ENCODE peak calls at places on chromosomes 1 and 21, in ten cellular contexts. O is GM23248, N is IMR-90, Y is astrocyte, J is neural progenitor cell, T is fibroblast of lung, K is colonic mucosa, Q is adipocyte, E is mesenchymal stem cell, X is mesendoderm. I is an unnamed sample.

GRCh38 chr1:77412069-77412793 is 130.4 kb downstream of the AK5 start:
- DNase-seq in O (peak; percentile 48), N (peak; percentile 66), Y (peak; percentile 48), J (no peak), T (peak; percentile 62), K (no peak), Q (no peak), E (peak; percentile 18), X (peak; percentile 16), I (peak; percentile 92)

GRCh38 chr1:219339466-219339865 is 165.8 kb downstream of the LYPLAL1 start:
- DNase-seq in O (peak; percentile 64), N (peak; percentile 65), Y (peak; percentile 47), J (no peak), T (peak; percentile 64), K (no peak), Q (peak; percentile 67), E (no peak), X (no peak), I (no peak)

GRCh38 chr1:34822202-34822601 is 29.4 kb downstream of the GJA4 start:
- DNase-seq in O (no peak), N (no peak), Y (no peak), J (no peak), T (no peak), K (no peak), Q (no peak), E (no peak), X (no peak), I (no peak)

GRCh38 chr1:215118081-215118480 is 35.5 kb downstream of the KCNK2 start:
- DNase-seq in O (peak; percentile 38), N (no peak), Y (peak; percentile 74), J (no peak), T (no peak), K (no peak), Q (no peak), E (no peak), X (no peak), I (no peak)

GRCh38 chr1:11707621-11708276 is 16.2 kb downstream of the DRAXIN start:
- DNase-seq in O (no peak), N (no peak), Y (no peak), J (no peak), T (no peak), K (no peak), Q (no peak), E (no peak), X (peak; percentile 47), I (no peak)

GRCh38 chr1:23422313-23422877 is 2.2 kb downstream of the TCEA3 start:
- DNase-seq in O (peak; percentile 88), N (peak; percentile 82), Y (peak; percentile 67), J (no peak), T (peak; percentile 82), K (peak; percentile 96), Q (peak; percentile 77), E (peak; percentile 90), X (no peak), I (peak; percentile 68)

GRCh38 chr1:71944006-71944405 is 338.3 kb downstream of the NEGR1 start:
- DNase-seq in O (no peak), N (no peak), Y (no peak), J (no peak), T (no peak), K (peak; percentile 39), Q (no peak), E (no peak), X (no peak), I (no peak)

GRCh38 chr1:152227310-152227928 is 3.4 kb upstream of the HRNR start:
- DNase-seq in O (peak; percentile 63), N (peak; percentile 2), Y (no peak), J (no peak), T (peak; percentile 6), K (no peak), Q (peak; percentile 38), E (no peak), X (no peak), I (peak; percentile 23)

GRCh38 chr1:183956559-183957188 is 80.9 kb downstream of the COLGALT2 start:
- DNase-seq in O (peak; percentile 85), N (peak; percentile 87), Y (peak; percentile 85), J (no peak), T (peak; percentile 72), K (no peak), Q (peak; percentile 67), E (peak; percentile 91), X (peak; percentile 62), I (peak; percentile 64)

GRCh38 chr1:21589618-21590017 is 79.5 kb downstream of the RAP1GAP start:
- DNase-seq in O (no peak), N (no peak), Y (no peak), J (no peak), T (no peak), K (no peak), Q (no peak), E (no peak), X (no peak), I (no peak)

GRCh38 chr1:11071463-11072215 is 11.8 kb upstream of the SRM start:
- DNase-seq in O (no peak), N (no peak), Y (no peak), J (no peak), T (no peak), K (peak; percentile 40), Q (no peak), E (no peak), X (no peak), I (no peak)

GRCh38 chr1:60848583-60849188 is 233.7 kb upstream of the NFIA start:
- DNase-seq in O (peak; percentile 57), N (peak; percentile 38), Y (peak; percentile 18), J (peak; percentile 58), T (peak; percentile 74), K (no peak), Q (peak; percentile 77), E (peak; percentile 40), X (peak; percentile 85), I (peak; percentile 55)

GRCh38 chr1:58584082-58584895 is 7.2 kb upstream of the TACSTD2 start:
- DNase-seq in O (peak; percentile 96), N (peak; percentile 96), Y (peak; percentile 97), J (no peak), T (peak; percentile 96), K (peak; percentile 29), Q (peak; percentile 93), E (peak; percentile 93), X (peak; percentile 90), I (peak; percentile 94)

GRCh38 chr1:168520052-168520751 is 23.6 kb downstream of the XCL2 start:
- DNase-seq in O (no peak), N (no peak), Y (no peak), J (peak; percentile 7), T (no peak), K (no peak), Q (no peak), E (no peak), X (peak; percentile 57), I (no peak)

GRCh38 chr1:226960944-226961765 is 21.1 kb downstream of the COQ8A start:
- DNase-seq in O (no peak), N (no peak), Y (no peak), J (no peak), T (no peak), K (no peak), Q (no peak), E (no peak), X (no peak), I (no peak)

GRCh38 chr21:17931080-17931479 is 111.9 kb upstream of the C21orf91 start:
- DNase-seq in O (no peak), N (no peak), Y (no peak), J (no peak), T (no peak), K (no peak), Q (no peak), E (no peak), X (peak; percentile 41), I (peak; percentile 7)

GRCh38 chr1:117128323-117129079 is 7.0 kb upstream of the TRIM45 start:
- DNase-seq in O (peak; percentile 65), N (peak; percentile 69), Y (peak; percentile 26), J (peak; percentile 17), T (peak; percentile 76), K (no peak), Q (peak; percentile 87), E (peak; percentile 54), X (peak; percentile 48), I (peak; percentile 72)

GRCh38 chr21:32570456-32570855 is 14.9 kb downstream of the TCP10L start:
- DNase-seq in O (no peak), N (no peak), Y (no peak), J (no peak), T (no peak), K (no peak), Q (no peak), E (no peak), X (no peak), I (no peak)
- H3K9ac ChIP-seq in O (no peak overlapping the region), N (no peak overlapping the region), Y (no peak overlapping the region), J (no peak overlapping the region), T (no peak overlapping the region), K (no peak overlapping the region), Q (no peak overlapping the region), E (no peak overlapping the region), X (no peak overlapping the region), I (no peak overlapping the region)

GRCh38 chr1:109493805-109494539 is at the start of gene CYB561D1:
- DNase-seq in O (peak; percentile 93), N (peak; percentile 78), Y (peak; percentile 53), J (peak; percentile 93), T (peak; percentile 78), K (peak; percentile 88), Q (peak; percentile 94), E (peak; percentile 86), X (peak; percentile 90), I (peak; percentile 88)
- H3K4me1 ChIP-seq in O (peaks cover 5% of the 10 kb centered on the region), N (peaks cover 8% of the 10 kb centered on the region), Y (peaks cover 4% of the 10 kb centered on the region), J (peaks cover 20% of the 10 kb centered on the region), T (peaks cover 3% of the 10 kb centered on the region), K (peaks cover 8% of the 10 kb centered on the region), Q (peaks cover 20% of the 10 kb centered on the region), E (peaks cover 16% of the 10 kb centered on the region), X (no peaks in the 10 kb centered on the region), I (peaks cover 12% of the 10 kb centered on the region)

GRCh38 chr1:205312866-205313680 is 8.5 kb downstream of the NUAK2 start:
- DNase-seq in O (no peak), N (no peak), Y (no peak), J (no peak), T (no peak), K (no peak), Q (peak; percentile 31), E (no peak), X (peak; percentile 56), I (no peak)
- H3K9ac ChIP-seq in O (no peak overlapping the region), N (peak overlapping the region; percentile 37), Y (peak overlapping the region; percentile 79), J (peak overlapping the region; percentile 82), T (peak overlapping the region; percentile 20), K (peak overlapping the region; percentile 70), Q (peak overlapping the region; percentile 50), E (peak overlapping the region; percentile 71), X (peak overlapping the region; percentile 65), I (no peak overlapping the region)

DNA sequence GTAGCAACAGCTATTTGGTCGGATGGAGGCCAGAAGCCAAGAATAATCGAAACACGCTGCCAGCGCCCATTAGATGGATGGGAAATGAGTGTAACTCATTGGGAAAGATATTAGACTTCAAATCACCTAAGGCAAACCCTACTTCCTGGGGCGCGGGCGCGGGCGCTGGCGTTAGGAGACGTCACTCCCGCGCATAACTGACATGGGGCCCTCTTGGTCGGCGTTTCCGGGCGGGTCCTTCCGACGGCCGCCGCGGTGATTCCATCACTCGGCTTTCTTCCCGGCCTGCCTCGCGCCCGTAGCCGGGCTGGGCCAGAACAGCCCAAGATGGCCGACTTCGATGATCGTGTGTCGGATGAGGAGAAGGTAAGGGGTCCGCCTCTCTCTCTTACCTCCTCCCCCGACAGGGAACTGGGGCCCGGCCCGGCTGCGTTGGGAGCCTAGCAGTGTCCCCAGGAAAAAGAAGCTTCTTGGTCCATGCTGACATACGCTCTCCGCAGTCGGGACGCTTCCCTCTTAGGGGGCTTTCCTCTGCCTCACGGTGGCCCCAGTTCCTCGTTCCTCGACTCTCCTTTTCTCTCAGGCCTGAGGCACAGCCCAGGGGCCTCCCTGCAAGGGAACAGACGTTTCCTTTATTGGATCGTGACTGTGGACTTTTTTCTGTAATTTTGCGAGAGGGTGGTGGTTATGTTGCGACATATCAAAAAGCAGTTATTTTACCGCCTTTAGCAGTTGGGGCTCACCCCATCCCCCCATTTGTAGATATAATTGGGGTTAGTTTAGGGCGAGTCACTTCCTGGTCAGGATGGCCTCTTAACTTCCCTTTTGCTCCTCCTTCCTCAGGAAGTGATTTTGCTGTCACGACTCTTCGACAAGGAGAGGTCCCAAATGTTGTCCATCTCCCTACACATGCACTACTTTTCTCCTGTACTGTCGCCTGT is at the start of gene CAPZA1:
- DNase-seq in O (peak; percentile 98), N (peak; percentile 90), Y (peak; percentile 83), J (peak; percentile 93), T (peak; percentile 93), K (peak; percentile 93), Q (peak; percentile 98), E (peak; percentile 95), X (peak; percentile 95), I (peak; percentile 90)
- H3K4me1 ChIP-seq in O (peaks cover 31% of the 10 kb centered on the region), N (no peaks in the 10 kb centered on the region), Y (peaks cover 8% of the 10 kb centered on the region), J (peaks cover 16% of the 10 kb centered on the region), T (peaks cover 3% of the 10 kb centered on the region), K (peaks cover 5% of the 10 kb centered on the region), Q (peaks cover 38% of the 10 kb centered on the region), E (peaks cover 4% of the 10 kb centered on the region), X (peaks cover 1% of the 10 kb centered on the region), I (peaks cover 22% of the 10 kb centered on the region)